ENCODE peak calls at places on chromosomes 4 and X, in four cellular contexts. Z is stimulated activated CD8-positive, alpha-beta memory T cell treated with anti-CD3 and anti-CD28 coated beads, Interleukin-4, amount 100 ng/mL, for 4 hours; T is ovary; Y is C1 segment of cervical spinal cord. I is an unnamed sample.

GRCh38 chr4:3207531-3208037 is 41.4 kb upstream of the MSANTD1 start:
- DNase-seq in Z (no peak), T (no peak), Y (no peak), I (no peak)

GRCh38 chr4:8675906-8676305 is 83.3 kb downstream of the CPZ start:
- DNase-seq in Z (no peak), T (no peak), Y (no peak), I (no peak)

GRCh38 chrX:24081661-24082154 is 27.0 kb downstream of the EIF2S3 start:
- DNase-seq in Z (peak), T (peak), Y (peak), I (no peak)

GRCh38 chr4:8191136-8191747 is 7.8 kb upstream of the SH3TC1 start:
- DNase-seq in Z (no peak), T (peak), Y (peak), I (no peak)

GRCh38 chr4:174365018-174365587 is 81.4 kb downstream of the CEP44 start:
- DNase-seq in Z (no peak), T (no peak), Y (no peak), I (no peak)

GRCh38 chrX:141668371-141668770 is 30.2 kb downstream of the SPANXD start:
- DNase-seq in Z (no peak), T (no peak), Y (no peak), I (no peak)

GRCh38 chr4:147160908-147161513 is 215.3 kb upstream of the TTC29 start:
- DNase-seq in Z (no peak), T (no peak), Y (no peak), I (peak)

GRCh38 chr4:1597021-1597931 is 86.8 kb downstream of the FAM53A start:
- DNase-seq in Z (no peak), T (no peak), Y (no peak), I (no peak)

GRCh38 chr4:179095585-179096228 is 1653.5 kb upstream of the AGA start:
- DNase-seq in Z (no peak), T (no peak), Y (no peak), I (no peak)

GRCh38 chrX:47380268-47380667 is 9.9 kb downstream of the ZNF157 start:
- DNase-seq in Z (peak), T (no peak), Y (no peak), I (peak)

GRCh38 chr4:157121396-157121795 is 45.4 kb downstream of the GLRB start:
- DNase-seq in Z (no peak), T (no peak), Y (no peak), I (no peak)

GRCh38 chrX:40424259-40424658 is 156.5 kb upstream of the ATP6AP2 start:
- DNase-seq in Z (no peak), T (no peak), Y (no peak), I (no peak)

GRCh38 chr4:74654230-74654681 is 140.1 kb downstream of the BTC start:
- DNase-seq in Z (no peak), T (no peak), Y (no peak), I (no peak)

GRCh38 chr4:42816189-42816588 is 76.3 kb upstream of the GRXCR1 start:
- DNase-seq in Z (no peak), T (no peak), Y (no peak), I (no peak)

GRCh38 chr4:4730214-4730613 is 129.3 kb upstream of the MSX1 start:
- DNase-seq in Z (no peak), T (no peak), Y (no peak), I (no peak)

GRCh38 chr4:37477126-37477525 is 209.1 kb downstream of the RELL1 start:
- DNase-seq in Z (no peak), T (no peak), Y (no peak), I (no peak)

GRCh38 chr4:108556588-108557200 is 63.7 kb upstream of the RPL34 start:
- DNase-seq in Z (no peak), T (no peak), Y (no peak), I (no peak)

GRCh38 chr4:102687373-102687981 is 73.3 kb downstream of the MANBA start:
- DNase-seq in Z (no peak), T (no peak), Y (no peak), I (no peak)

GRCh38 chr4:175996231-175996630 is 69.4 kb upstream of the WDR17 start:
- DNase-seq in Z (no peak), T (no peak), Y (no peak), I (no peak)

GRCh38 chr4:19739101-19739651 is 512.5 kb upstream of the SLIT2 start:
- DNase-seq in Z (no peak), T (no peak), Y (no peak), I (no peak)

GRCh38 chrX:138191998-138192397 is 519.5 kb downstream of the FGF13 start:
- DNase-seq in Z (no peak), T (no peak), Y (no peak), I (no peak)

GRCh38 chr4:169437299-169438047 is 166.7 kb upstream of the SH3RF1 start:
- DNase-seq in Z (no peak), T (no peak), Y (no peak), I (no peak)

GRCh38 chr4:27066591-27066990 is 205.9 kb downstream of the STIM2 start:
- DNase-seq in Z (no peak), T (no peak), Y (no peak), I (no peak)